ENCODE peak calls at places on chromosomes 13 and 19, in seven cellular contexts. One of them, this sample, is unnamed.
A peak's percentile ranks its signal among the peaks of the same experiment; 100 is the strongest.

GRCh38 chr19:49430678-49431329 is 5.6 kb downstream of the GFY start:
- DNase-seq in heart left ventricle: no peak
- DNase-seq in A549: no peak
- DNase-seq in progenitor cell of endocrine pancreas: no peak
- DNase-seq in NCI-H446: no peak
- DNase-seq in body of pancreas: no peak
- DNase-seq in fibroblast of lung: no peak
- DNase-seq in this sample: no peak

GRCh38 chr13:43441464-43441863 is 345.3 kb downstream of the ENOX1 start:
- DNase-seq in fibroblast of lung: no peak
- DNase-seq in A549: no peak
- DNase-seq in heart left ventricle: no peak
- DNase-seq in NCI-H446: no peak
- DNase-seq in body of pancreas: no peak
- DNase-seq in progenitor cell of endocrine pancreas: no peak
- DNase-seq in this sample: no peak

GRCh38 chr19:55642153-55643002 is 1.1 kb upstream of the ZNF581 start:
- DNase-seq in A549: no peak
- DNase-seq in heart left ventricle: no peak
- DNase-seq in fibroblast of lung: peak; percentile 43
- DNase-seq in NCI-H446: no peak
- DNase-seq in progenitor cell of endocrine pancreas: no peak
- DNase-seq in body of pancreas: no peak
- DNase-seq in this sample: no peak

GRCh38 chr13:41271456-41272285 is 8.3 kb upstream of the MTRF1 start:
- DNase-seq in body of pancreas: no peak
- DNase-seq in NCI-H446: no peak
- DNase-seq in heart left ventricle: no peak
- DNase-seq in progenitor cell of endocrine pancreas: no peak
- DNase-seq in A549: no peak
- DNase-seq in fibroblast of lung: no peak
- DNase-seq in this sample: no peak

GRCh38 chr19:2391118-2391725 is 31.2 kb downstream of the TMPRSS9 start:
- DNase-seq in fibroblast of lung: peak; percentile 61
- DNase-seq in NCI-H446: peak; percentile 78
- DNase-seq in body of pancreas: peak; percentile 38
- DNase-seq in heart left ventricle: peak; percentile 34
- DNase-seq in A549: peak; percentile 39
- DNase-seq in progenitor cell of endocrine pancreas: no peak
- DNase-seq in this sample: no peak

GRCh38 chr19:2340496-2341246 is 12.2 kb downstream of the SPPL2B start:
- DNase-seq in A549: no peak
- DNase-seq in body of pancreas: no peak
- DNase-seq in heart left ventricle: no peak
- DNase-seq in progenitor cell of endocrine pancreas: no peak
- DNase-seq in fibroblast of lung: no peak
- DNase-seq in NCI-H446: no peak
- DNase-seq in this sample: no peak

GRCh38 chr19:35978832-35979365 is 16.1 kb upstream of the SDHAF1 start:
- DNase-seq in body of pancreas: no peak
- DNase-seq in A549: no peak
- DNase-seq in progenitor cell of endocrine pancreas: no peak
- DNase-seq in heart left ventricle: no peak
- DNase-seq in fibroblast of lung: no peak
- DNase-seq in NCI-H446: no peak
- DNase-seq in this sample: no peak

GRCh38 chr19:13151605-13152355 is 1.6 kb downstream of the IER2 start:
- DNase-seq in progenitor cell of endocrine pancreas: peak; percentile 93
- DNase-seq in body of pancreas: peak; percentile 98
- DNase-seq in heart left ventricle: peak; percentile 99
- DNase-seq in fibroblast of lung: peak; percentile 94
- DNase-seq in NCI-H446: peak; percentile 99
- DNase-seq in A549: peak; percentile 93
- DNase-seq in this sample: no peak

GRCh38 chr19:10748924-10749434 is 31.1 kb downstream of the DNM2 start:
- DNase-seq in A549: peak; percentile 51
- DNase-seq in body of pancreas: peak; percentile 85
- DNase-seq in fibroblast of lung: peak; percentile 38
- DNase-seq in NCI-H446: peak; percentile 72
- DNase-seq in progenitor cell of endocrine pancreas: no peak
- DNase-seq in heart left ventricle: no peak
- DNase-seq in this sample: no peak

This sample was measured in iPS DF 19.7.